ENCODE peak calls at places on chromosomes 16 and 17, in five cellular contexts. R is endothelial cell, Y is fibroblast of lung, B is tibial nerve, K is HT1080. D is an unnamed sample.

GRCh38 chr17:81403671-81404534 is 8.6 kb downstream of the BAHCC1 start:
- DNase-seq in R (no peak), Y (no peak), B (no peak), K (no peak), D (no peak)

GRCh38 chr17:80705988-80706387 is 161.3 kb downstream of the RPTOR start:
- DNase-seq in R (no peak), Y (no peak), B (no peak), K (no peak), D (no peak)

GRCh38 chr17:80760501-80760900 is 215.9 kb downstream of the RPTOR start:
- DNase-seq in R (no peak), Y (no peak), B (no peak), K (no peak), D (no peak)

GRCh38 chr17:80827646-80828643 is 163.7 kb upstream of the CHMP6 start:
- DNase-seq in R (no peak), Y (peak), B (no peak), K (no peak), D (no peak)

GRCh38 chr17:76405967-76406647 is 21.7 kb downstream of the SPHK1 start:
- DNase-seq in R (no peak), Y (no peak), B (no peak), K (no peak), D (peak)

GRCh38 chr17:58317421-58318064 is 11.1 kb downstream of the TSPOAP1 start:
- DNase-seq in R (peak), Y (peak), B (no peak), K (peak), D (peak)

GRCh38 chr17:15657868-15658775 is 26.0 kb downstream of the TRIM16 start:
- DNase-seq in R (no peak), Y (peak), B (no peak), K (no peak), D (no peak)

GRCh38 chr17:54277868-54278267 is 455.1 kb downstream of the KIF2B start:
- DNase-seq in R (no peak), Y (no peak), B (no peak), K (no peak), D (no peak)

GRCh38 chr16:15990902-15991301 is 41.5 kb downstream of the ABCC1 start:
- DNase-seq in R (no peak), Y (no peak), B (no peak), K (no peak), D (peak)

D was measured in BE2C.